ENCODE peak calls at places on chromosomes 1 and 21, in eight cellular contexts. S is ovary, F is A549, M is sigmoid colon, G is tibial nerve, K is transverse colon, Q is suprapubic skin, L is upper lobe of left lung. V is an unnamed sample.
A peak's percentile ranks its signal among the peaks of the same experiment; 100 is the strongest.

GRCh38 chr1:156524481-156524869 is 23.9 kb upstream of the MEF2D start:
- DNase-seq in S (no peak), F (no peak), M (no peak), G (no peak), K (no peak), Q (no peak), L (no peak), V (no peak)

GRCh38 chr1:3248416-3249141 is 179.6 kb downstream of the PRDM16 start:
- DNase-seq in S (no peak), F (no peak), M (no peak), G (no peak), K (no peak), Q (no peak), L (no peak), V (no peak)

GRCh38 chr1:15883326-15883725 is 35.8 kb downstream of the SPEN start:
- DNase-seq in S (no peak), F (no peak), M (no peak), G (no peak), K (no peak), Q (no peak), L (no peak), V (peak; percentile 77)

GRCh38 chr1:74427676-74428075 is 84.7 kb downstream of the LRRC53 start:
- DNase-seq in S (no peak), F (no peak), M (no peak), G (no peak), K (no peak), Q (no peak), L (no peak), V (no peak)

GRCh38 chr1:201320168-201320842 is 37.0 kb downstream of the PKP1 start:
- DNase-seq in S (no peak), F (no peak), M (peak; percentile 46), G (no peak), K (no peak), Q (peak; percentile 50), L (no peak), V (no peak)

GRCh38 chr1:232422098-232422497 is 207.8 kb downstream of the SIPA1L2 start:
- DNase-seq in S (no peak), F (no peak), M (no peak), G (no peak), K (no peak), Q (no peak), L (no peak), V (no peak)

GRCh38 chr1:230011333-230012092 is 55.5 kb upstream of the GALNT2 start:
- DNase-seq in S (no peak), F (no peak), M (no peak), G (no peak), K (no peak), Q (no peak), L (no peak), V (no peak)

GRCh38 chr1:176466514-176466913 is 3.5 kb downstream of the PAPPA2 start:
- DNase-seq in S (no peak), F (peak; percentile 19), M (no peak), G (no peak), K (no peak), Q (no peak), L (no peak), V (no peak)

GRCh38 chr1:14254184-14254583 is 344.3 kb upstream of the KAZN start:
- DNase-seq in S (no peak), F (no peak), M (no peak), G (no peak), K (no peak), Q (no peak), L (no peak), V (no peak)

GRCh38 chr1:11728126-11728806 is 7.7 kb upstream of the AGTRAP start:
- DNase-seq in S (no peak), F (no peak), M (no peak), G (no peak), K (no peak), Q (no peak), L (no peak), V (no peak)

GRCh38 chr1:246397046-246397445 is 110.0 kb downstream of the SMYD3 start:
- DNase-seq in S (no peak), F (no peak), M (no peak), G (no peak), K (no peak), Q (no peak), L (no peak), V (no peak)

GRCh38 chr1:39183503-39184353 is 20.8 kb upstream of the MACF1 start:
- DNase-seq in S (no peak), F (peak; percentile 60), M (no peak), G (no peak), K (peak; percentile 75), Q (peak; percentile 73), L (peak; percentile 76), V (no peak)

GRCh38 chr1:2639607-2640521 is 7.0 kb upstream of the MMEL1 start:
- DNase-seq in S (no peak), F (no peak), M (no peak), G (no peak), K (no peak), Q (no peak), L (no peak), V (no peak)

GRCh38 chr1:59686574-59686973 is 128.2 kb upstream of the HOOK1 start:
- DNase-seq in S (no peak), F (no peak), M (no peak), G (no peak), K (no peak), Q (no peak), L (no peak), V (no peak)

GRCh38 chr1:47434051-47434842 is 3.6 kb upstream of the FOXD2 start:
- DNase-seq in S (peak; percentile 44), F (no peak), M (peak; percentile 85), G (peak; percentile 23), K (peak; percentile 56), Q (no peak), L (peak; percentile 54), V (no peak)

GRCh38 chr21:32240708-32241433 is 38.0 kb downstream of the MIS18A start:
- DNase-seq in S (no peak), F (no peak), M (no peak), G (no peak), K (no peak), Q (no peak), L (no peak), V (no peak)

GRCh38 chr1:54953846-54954245 is 26.6 kb upstream of the TMEM61 start:
- DNase-seq in S (no peak), F (no peak), M (no peak), G (no peak), K (no peak), Q (no peak), L (no peak), V (no peak)

GRCh38 chr1:151013518-151013917 is 5.3 kb downstream of the PRUNE1 start:
- DNase-seq in S (no peak), F (no peak), M (no peak), G (no peak), K (no peak), Q (no peak), L (peak; percentile 68), V (no peak)

GRCh38 chr1:151854658-151855057 is 1.1 kb upstream of the THEM5 start:
- DNase-seq in S (no peak), F (no peak), M (no peak), G (no peak), K (no peak), Q (no peak), L (no peak), V (no peak)

GRCh38 chr1:199522338-199522737 is 505.2 kb upstream of the NR5A2 start:
- DNase-seq in S (no peak), F (no peak), M (no peak), G (no peak), K (no peak), Q (no peak), L (no peak), V (no peak)

GRCh38 chr21:42925114-42925907 is at the start of gene ERVH48-1:
- DNase-seq in S (no peak), F (no peak), M (no peak), G (no peak), K (no peak), Q (no peak), L (no peak), V (no peak)

GRCh38 chr1:31955917-31956736 is 18.0 kb upstream of the PTP4A2 start:
- DNase-seq in S (peak; percentile 75), F (peak; percentile 71), M (peak; percentile 93), G (peak; percentile 65), K (peak; percentile 86), Q (peak; percentile 88), L (peak; percentile 96), V (peak; percentile 95)

GRCh38 chr1:246035060-246035531 is 472.0 kb downstream of the SMYD3 start:
- DNase-seq in S (no peak), F (no peak), M (no peak), G (no peak), K (no peak), Q (no peak), L (no peak), V (no peak)

GRCh38 chr1:64663654-64664053 is 81.2 kb upstream of the RAVER2 start:
- DNase-seq in S (no peak), F (peak; percentile 20), M (no peak), G (no peak), K (no peak), Q (no peak), L (no peak), V (no peak)

GRCh38 chr1:145827966-145828365 is 4.0 kb downstream of the POLR3C start:
- DNase-seq in S (no peak), F (no peak), M (no peak), G (no peak), K (no peak), Q (no peak), L (no peak), V (no peak)

GRCh38 chr1:99457381-99458165 is 188.3 kb upstream of the PALMD start:
- DNase-seq in S (no peak), F (no peak), M (no peak), G (no peak), K (no peak), Q (no peak), L (no peak), V (no peak)
- TF ChIP-seq EP300 in S (no peak), F (no peak), M (no peak), G (no peak), K (no peak), Q (no peak), L (no peak), V (no peak)

GRCh38 chr1:100459815-100460114 is 78.2 kb upstream of the GPR88 start:
- DNase-seq in S (no peak), F (no peak), M (no peak), G (no peak), K (no peak), Q (no peak), L (no peak), V (no peak)
- TF ChIP-seq CTCF in S (no peak), F (no peak), M (no peak), G (no peak), K (no peak), Q (no peak), L (no peak), V (no peak)

GRCh38 chr1:239025223-239025622 is 361.1 kb upstream of the CHRM3 start:
- DNase-seq in S (no peak), F (no peak), M (no peak), G (no peak), K (no peak), Q (no peak), L (no peak), V (no peak)
- H3K4me1 ChIP-seq in S (no peaks in the 10 kb centered on the region), F (no peaks in the 10 kb centered on the region), M (no peaks in the 10 kb centered on the region), G (no peaks in the 10 kb centered on the region), K (no peaks in the 10 kb centered on the region), Q (no peaks in the 10 kb centered on the region), L (no peaks in the 10 kb centered on the region), V (no peaks in the 10 kb centered on the region)

DNA sequence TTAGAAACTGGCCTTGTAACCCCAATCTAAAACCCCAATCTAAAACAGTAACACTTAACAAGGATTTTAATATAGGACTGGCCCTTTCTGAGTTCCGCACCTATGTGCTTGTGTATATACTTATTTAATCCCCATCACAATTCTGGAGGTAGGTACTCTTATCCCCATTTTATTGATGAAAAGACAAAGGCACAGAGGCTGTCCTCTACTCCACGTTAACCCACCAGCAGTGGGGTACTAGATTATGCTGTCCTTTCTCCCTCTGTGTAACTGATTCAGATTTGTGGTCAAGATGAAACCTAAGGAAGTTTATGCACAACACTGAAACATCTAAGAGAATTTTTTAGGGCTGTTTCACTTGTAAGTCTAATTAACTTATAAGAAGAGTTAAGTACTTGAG is 175.3 kb downstream of the RERE start:
- DNase-seq in S (no peak), F (no peak), M (no peak), G (no peak), K (no peak), Q (no peak), L (no peak), V (no peak)
- TF ChIP-seq EP300 in S (no peak), F (no peak), M (no peak), G (no peak), K (no peak), Q (no peak), L (no peak), V (no peak)